ENCODE peak calls at places on chromosome 19, in seven cellular contexts. F is AG08395; N is GM12865; X is heart right ventricle; G is omental fat pad; T is T-helper 22 cell; W is stimulated activated CD4-positive, alpha-beta T cell treated with anti-CD3 and anti-CD28 coated beads, Interleukin-4, amount 100 ng/mL, for 1 hour. K is an unnamed sample.

GRCh38 chr19:38729653-38730469 is 14.4 kb downstream of the CAPN12 start:
- DNase-seq in G (peak), F (peak), N (peak), X (peak), T (peak), W (peak), K (peak)

GRCh38 chr19:3285647-3286176 is 61.3 kb downstream of the CELF5 start:
- DNase-seq in G (no peak), T (peak), F (peak), X (no peak), W (peak), N (no peak), K (no peak)

GRCh38 chr19:39969681-39970423 is 1.1 kb upstream of the PSMC4 start:
- DNase-seq in X (no peak), F (no peak), W (no peak), T (no peak), G (no peak), N (peak), K (no peak)

GRCh38 chr19:6736917-6737283 is 480 bp downstream of the GPR108 start:
- DNase-seq in T (no peak), N (no peak), X (no peak), F (no peak), W (peak), G (no peak), K (no peak)

GRCh38 chr19:46963093-46963734 is 56.4 kb upstream of the NPAS1 start:
- DNase-seq in N (no peak), X (no peak), G (no peak), T (no peak), W (no peak), F (peak), K (no peak)

GRCh38 chr19:18338471-18339001 is 1.9 kb upstream of the PGPEP1 start:
- DNase-seq in N (no peak), G (no peak), W (no peak), X (no peak), F (no peak), T (no peak), K (no peak)

GRCh38 chr19:49710372-49710951 is 19.5 kb downstream of the CPT1C start:
- DNase-seq in W (no peak), T (no peak), G (no peak), X (no peak), N (no peak), F (peak), K (no peak)

GRCh38 chr19:36051236-36051635 is 2.8 kb downstream of the THAP8 start:
- DNase-seq in N (no peak), F (no peak), G (no peak), T (no peak), X (no peak), W (no peak), K (peak)